ENCODE peak calls at places on chromosomes 5 and 9, in nine cellular contexts. One of them, this sample, is unnamed.

GRCh38 chr5:107621089-107621488 is 49.6 kb downstream of the EFNA5 start:
- DNase-seq in WTC11: no peak
- DNase-seq in PC-3: no peak
- DNase-seq in activated T-helper 1 cell treated with anti-CD3 and anti-CD28 coated beads, Interleukin-12 subunit alpha, Interleukin-12 subunit beta, Interleukin-2, Interleukin-4 antibody, amounts not matched to agents 30 ng/mL and 10 ng/mL and 1 ng/mL, durations not matched to agents 14 hours and 24 hours and 36 hours: no peak
- DNase-seq in dermis microvascular lymphatic vessel endothelial cell: no peak
- DNase-seq in stimulated activated CD4-positive, alpha-beta T cell treated with anti-CD3 and anti-CD28 coated beads, Interleukin-12 subunit alpha, Interleukin-12 subunit beta, amount 100 ng/mL, for 24 hours: no peak
- DNase-seq in pancreas: no peak
- DNase-seq in GM13977: no peak
- DNase-seq in activated CD8-positive, alpha-beta memory T cell treated with anti-CD3 and anti-CD28 coated beads for 4 hours: no peak
- DNase-seq in this sample: no peak

GRCh38 chr5:53276825-53277224 is 167.3 kb upstream of the MOCS2 start:
- DNase-seq in pancreas: no peak
- DNase-seq in dermis microvascular lymphatic vessel endothelial cell: no peak
- DNase-seq in activated CD8-positive, alpha-beta memory T cell treated with anti-CD3 and anti-CD28 coated beads for 4 hours: no peak
- DNase-seq in WTC11: no peak
- DNase-seq in GM13977: no peak
- DNase-seq in PC-3: no peak
- DNase-seq in activated T-helper 1 cell treated with anti-CD3 and anti-CD28 coated beads, Interleukin-12 subunit alpha, Interleukin-12 subunit beta, Interleukin-2, Interleukin-4 antibody, amounts not matched to agents 30 ng/mL and 10 ng/mL and 1 ng/mL, durations not matched to agents 14 hours and 24 hours and 36 hours: no peak
- DNase-seq in stimulated activated CD4-positive, alpha-beta T cell treated with anti-CD3 and anti-CD28 coated beads, Interleukin-12 subunit alpha, Interleukin-12 subunit beta, amount 100 ng/mL, for 24 hours: no peak
- DNase-seq in this sample: no peak

GRCh38 chr5:151022511-151023018 is 2.2 kb downstream of the GPX3 start:
- DNase-seq in activated CD8-positive, alpha-beta memory T cell treated with anti-CD3 and anti-CD28 coated beads for 4 hours: no peak
- DNase-seq in dermis microvascular lymphatic vessel endothelial cell: peak; percentile 13
- DNase-seq in activated T-helper 1 cell treated with anti-CD3 and anti-CD28 coated beads, Interleukin-12 subunit alpha, Interleukin-12 subunit beta, Interleukin-2, Interleukin-4 antibody, amounts not matched to agents 30 ng/mL and 10 ng/mL and 1 ng/mL, durations not matched to agents 14 hours and 24 hours and 36 hours: no peak
- DNase-seq in stimulated activated CD4-positive, alpha-beta T cell treated with anti-CD3 and anti-CD28 coated beads, Interleukin-12 subunit alpha, Interleukin-12 subunit beta, amount 100 ng/mL, for 24 hours: no peak
- DNase-seq in PC-3: peak; percentile 51
- DNase-seq in pancreas: no peak
- DNase-seq in WTC11: no peak
- DNase-seq in GM13977: no peak
- DNase-seq in this sample: no peak

GRCh38 chr5:10832421-10832820 is 71.4 kb upstream of the DAP start:
- DNase-seq in WTC11: no peak
- DNase-seq in pancreas: no peak
- DNase-seq in PC-3: no peak
- DNase-seq in dermis microvascular lymphatic vessel endothelial cell: no peak
- DNase-seq in stimulated activated CD4-positive, alpha-beta T cell treated with anti-CD3 and anti-CD28 coated beads, Interleukin-12 subunit alpha, Interleukin-12 subunit beta, amount 100 ng/mL, for 24 hours: no peak
- DNase-seq in GM13977: no peak
- DNase-seq in activated T-helper 1 cell treated with anti-CD3 and anti-CD28 coated beads, Interleukin-12 subunit alpha, Interleukin-12 subunit beta, Interleukin-2, Interleukin-4 antibody, amounts not matched to agents 30 ng/mL and 10 ng/mL and 1 ng/mL, durations not matched to agents 14 hours and 24 hours and 36 hours: no peak
- DNase-seq in activated CD8-positive, alpha-beta memory T cell treated with anti-CD3 and anti-CD28 coated beads for 4 hours: no peak
- DNase-seq in this sample: no peak

GRCh38 chr5:161358446-161358845 is 188.1 kb downstream of the GABRB2 start:
- DNase-seq in stimulated activated CD4-positive, alpha-beta T cell treated with anti-CD3 and anti-CD28 coated beads, Interleukin-12 subunit alpha, Interleukin-12 subunit beta, amount 100 ng/mL, for 24 hours: no peak
- DNase-seq in WTC11: no peak
- DNase-seq in dermis microvascular lymphatic vessel endothelial cell: no peak
- DNase-seq in pancreas: no peak
- DNase-seq in PC-3: no peak
- DNase-seq in GM13977: no peak
- DNase-seq in activated T-helper 1 cell treated with anti-CD3 and anti-CD28 coated beads, Interleukin-12 subunit alpha, Interleukin-12 subunit beta, Interleukin-2, Interleukin-4 antibody, amounts not matched to agents 30 ng/mL and 10 ng/mL and 1 ng/mL, durations not matched to agents 14 hours and 24 hours and 36 hours: no peak
- DNase-seq in activated CD8-positive, alpha-beta memory T cell treated with anti-CD3 and anti-CD28 coated beads for 4 hours: no peak
- DNase-seq in this sample: no peak

GRCh38 chr5:135511858-135512257 is 23.9 kb downstream of the NEUROG1 start:
- DNase-seq in stimulated activated CD4-positive, alpha-beta T cell treated with anti-CD3 and anti-CD28 coated beads, Interleukin-12 subunit alpha, Interleukin-12 subunit beta, amount 100 ng/mL, for 24 hours: no peak
- DNase-seq in activated T-helper 1 cell treated with anti-CD3 and anti-CD28 coated beads, Interleukin-12 subunit alpha, Interleukin-12 subunit beta, Interleukin-2, Interleukin-4 antibody, amounts not matched to agents 30 ng/mL and 10 ng/mL and 1 ng/mL, durations not matched to agents 14 hours and 24 hours and 36 hours: no peak
- DNase-seq in GM13977: no peak
- DNase-seq in pancreas: no peak
- DNase-seq in PC-3: no peak
- DNase-seq in dermis microvascular lymphatic vessel endothelial cell: no peak
- DNase-seq in activated CD8-positive, alpha-beta memory T cell treated with anti-CD3 and anti-CD28 coated beads for 4 hours: no peak
- DNase-seq in WTC11: no peak
- DNase-seq in this sample: no peak

GRCh38 chr5:132821791-132822190 is 8.7 kb downstream of the SHROOM1 start:
- DNase-seq in activated CD8-positive, alpha-beta memory T cell treated with anti-CD3 and anti-CD28 coated beads for 4 hours: no peak
- DNase-seq in activated T-helper 1 cell treated with anti-CD3 and anti-CD28 coated beads, Interleukin-12 subunit alpha, Interleukin-12 subunit beta, Interleukin-2, Interleukin-4 antibody, amounts not matched to agents 30 ng/mL and 10 ng/mL and 1 ng/mL, durations not matched to agents 14 hours and 24 hours and 36 hours: no peak
- DNase-seq in WTC11: no peak
- DNase-seq in PC-3: no peak
- DNase-seq in dermis microvascular lymphatic vessel endothelial cell: no peak
- DNase-seq in stimulated activated CD4-positive, alpha-beta T cell treated with anti-CD3 and anti-CD28 coated beads, Interleukin-12 subunit alpha, Interleukin-12 subunit beta, amount 100 ng/mL, for 24 hours: no peak
- DNase-seq in pancreas: no peak
- DNase-seq in GM13977: no peak
- DNase-seq in this sample: peak; percentile 26

GRCh38 chr5:87411586-87412416 is 929 bp downstream of the CCNH start:
- DNase-seq in dermis microvascular lymphatic vessel endothelial cell: peak; percentile 54
- DNase-seq in activated T-helper 1 cell treated with anti-CD3 and anti-CD28 coated beads, Interleukin-12 subunit alpha, Interleukin-12 subunit beta, Interleukin-2, Interleukin-4 antibody, amounts not matched to agents 30 ng/mL and 10 ng/mL and 1 ng/mL, durations not matched to agents 14 hours and 24 hours and 36 hours: no peak
- DNase-seq in GM13977: no peak
- DNase-seq in WTC11: no peak
- DNase-seq in stimulated activated CD4-positive, alpha-beta T cell treated with anti-CD3 and anti-CD28 coated beads, Interleukin-12 subunit alpha, Interleukin-12 subunit beta, amount 100 ng/mL, for 24 hours: no peak
- DNase-seq in PC-3: peak; percentile 53
- DNase-seq in pancreas: no peak
- DNase-seq in activated CD8-positive, alpha-beta memory T cell treated with anti-CD3 and anti-CD28 coated beads for 4 hours: peak; percentile 0
- DNase-seq in this sample: peak; percentile 68

GRCh38 chr9:35649431-35650340 is 1.0 kb downstream of the SIT1 start:
- DNase-seq in stimulated activated CD4-positive, alpha-beta T cell treated with anti-CD3 and anti-CD28 coated beads, Interleukin-12 subunit alpha, Interleukin-12 subunit beta, amount 100 ng/mL, for 24 hours: no peak
- DNase-seq in GM13977: peak; percentile 47
- DNase-seq in activated CD8-positive, alpha-beta memory T cell treated with anti-CD3 and anti-CD28 coated beads for 4 hours: no peak
- DNase-seq in dermis microvascular lymphatic vessel endothelial cell: no peak
- DNase-seq in PC-3: no peak
- DNase-seq in activated T-helper 1 cell treated with anti-CD3 and anti-CD28 coated beads, Interleukin-12 subunit alpha, Interleukin-12 subunit beta, Interleukin-2, Interleukin-4 antibody, amounts not matched to agents 30 ng/mL and 10 ng/mL and 1 ng/mL, durations not matched to agents 14 hours and 24 hours and 36 hours: no peak
- DNase-seq in WTC11: no peak
- DNase-seq in pancreas: no peak
- DNase-seq in this sample: no peak

GRCh38 chr5:151082976-151083651 is 2.3 kb upstream of the TNIP1 start:
- DNase-seq in stimulated activated CD4-positive, alpha-beta T cell treated with anti-CD3 and anti-CD28 coated beads, Interleukin-12 subunit alpha, Interleukin-12 subunit beta, amount 100 ng/mL, for 24 hours: peak; percentile 57
- DNase-seq in WTC11: no peak
- DNase-seq in GM13977: no peak
- DNase-seq in PC-3: peak; percentile 90
- DNase-seq in dermis microvascular lymphatic vessel endothelial cell: peak; percentile 32
- DNase-seq in pancreas: no peak
- DNase-seq in activated CD8-positive, alpha-beta memory T cell treated with anti-CD3 and anti-CD28 coated beads for 4 hours: no peak
- DNase-seq in activated T-helper 1 cell treated with anti-CD3 and anti-CD28 coated beads, Interleukin-12 subunit alpha, Interleukin-12 subunit beta, Interleukin-2, Interleukin-4 antibody, amounts not matched to agents 30 ng/mL and 10 ng/mL and 1 ng/mL, durations not matched to agents 14 hours and 24 hours and 36 hours: peak; percentile 65
- DNase-seq in this sample: peak; percentile 85

GRCh38 chr5:31410089-31410488 is 121.8 kb downstream of the DROSHA start:
- DNase-seq in dermis microvascular lymphatic vessel endothelial cell: no peak
- DNase-seq in activated CD8-positive, alpha-beta memory T cell treated with anti-CD3 and anti-CD28 coated beads for 4 hours: no peak
- DNase-seq in PC-3: no peak
- DNase-seq in activated T-helper 1 cell treated with anti-CD3 and anti-CD28 coated beads, Interleukin-12 subunit alpha, Interleukin-12 subunit beta, Interleukin-2, Interleukin-4 antibody, amounts not matched to agents 30 ng/mL and 10 ng/mL and 1 ng/mL, durations not matched to agents 14 hours and 24 hours and 36 hours: no peak
- DNase-seq in pancreas: no peak
- DNase-seq in GM13977: no peak
- DNase-seq in WTC11: no peak
- DNase-seq in stimulated activated CD4-positive, alpha-beta T cell treated with anti-CD3 and anti-CD28 coated beads, Interleukin-12 subunit alpha, Interleukin-12 subunit beta, amount 100 ng/mL, for 24 hours: no peak
- DNase-seq in this sample: no peak

GRCh38 chr5:149785341-149785740 is 55.2 kb downstream of the PPARGC1B start:
- DNase-seq in activated CD8-positive, alpha-beta memory T cell treated with anti-CD3 and anti-CD28 coated beads for 4 hours: no peak
- DNase-seq in pancreas: no peak
- DNase-seq in dermis microvascular lymphatic vessel endothelial cell: no peak
- DNase-seq in PC-3: no peak
- DNase-seq in activated T-helper 1 cell treated with anti-CD3 and anti-CD28 coated beads, Interleukin-12 subunit alpha, Interleukin-12 subunit beta, Interleukin-2, Interleukin-4 antibody, amounts not matched to agents 30 ng/mL and 10 ng/mL and 1 ng/mL, durations not matched to agents 14 hours and 24 hours and 36 hours: no peak
- DNase-seq in GM13977: no peak
- DNase-seq in WTC11: no peak
- DNase-seq in stimulated activated CD4-positive, alpha-beta T cell treated with anti-CD3 and anti-CD28 coated beads, Interleukin-12 subunit alpha, Interleukin-12 subunit beta, amount 100 ng/mL, for 24 hours: no peak
- DNase-seq in this sample: no peak

GRCh38 chr5:124481419-124481818 is 265.0 kb downstream of the ZNF608 start:
- DNase-seq in pancreas: no peak
- DNase-seq in activated CD8-positive, alpha-beta memory T cell treated with anti-CD3 and anti-CD28 coated beads for 4 hours: no peak
- DNase-seq in WTC11: no peak
- DNase-seq in dermis microvascular lymphatic vessel endothelial cell: no peak
- DNase-seq in PC-3: no peak
- DNase-seq in stimulated activated CD4-positive, alpha-beta T cell treated with anti-CD3 and anti-CD28 coated beads, Interleukin-12 subunit alpha, Interleukin-12 subunit beta, amount 100 ng/mL, for 24 hours: no peak
- DNase-seq in GM13977: no peak
- DNase-seq in activated T-helper 1 cell treated with anti-CD3 and anti-CD28 coated beads, Interleukin-12 subunit alpha, Interleukin-12 subunit beta, Interleukin-2, Interleukin-4 antibody, amounts not matched to agents 30 ng/mL and 10 ng/mL and 1 ng/mL, durations not matched to agents 14 hours and 24 hours and 36 hours: no peak
- DNase-seq in this sample: no peak

GRCh38 chr5:136766456-136766855 is 401.1 kb upstream of the TRPC7 start:
- DNase-seq in activated CD8-positive, alpha-beta memory T cell treated with anti-CD3 and anti-CD28 coated beads for 4 hours: no peak
- DNase-seq in activated T-helper 1 cell treated with anti-CD3 and anti-CD28 coated beads, Interleukin-12 subunit alpha, Interleukin-12 subunit beta, Interleukin-2, Interleukin-4 antibody, amounts not matched to agents 30 ng/mL and 10 ng/mL and 1 ng/mL, durations not matched to agents 14 hours and 24 hours and 36 hours: no peak
- DNase-seq in WTC11: no peak
- DNase-seq in GM13977: no peak
- DNase-seq in stimulated activated CD4-positive, alpha-beta T cell treated with anti-CD3 and anti-CD28 coated beads, Interleukin-12 subunit alpha, Interleukin-12 subunit beta, amount 100 ng/mL, for 24 hours: no peak
- DNase-seq in pancreas: no peak
- DNase-seq in dermis microvascular lymphatic vessel endothelial cell: no peak
- DNase-seq in PC-3: peak; percentile 66
- DNase-seq in this sample: no peak

GRCh38 chr5:142048272-142048671 is 35.4 kb upstream of the GNPDA1 start:
- DNase-seq in activated T-helper 1 cell treated with anti-CD3 and anti-CD28 coated beads, Interleukin-12 subunit alpha, Interleukin-12 subunit beta, Interleukin-2, Interleukin-4 antibody, amounts not matched to agents 30 ng/mL and 10 ng/mL and 1 ng/mL, durations not matched to agents 14 hours and 24 hours and 36 hours: no peak
- DNase-seq in WTC11: peak; percentile 36
- DNase-seq in pancreas: no peak
- DNase-seq in activated CD8-positive, alpha-beta memory T cell treated with anti-CD3 and anti-CD28 coated beads for 4 hours: no peak
- DNase-seq in stimulated activated CD4-positive, alpha-beta T cell treated with anti-CD3 and anti-CD28 coated beads, Interleukin-12 subunit alpha, Interleukin-12 subunit beta, amount 100 ng/mL, for 24 hours: no peak
- DNase-seq in PC-3: no peak
- DNase-seq in GM13977: no peak
- DNase-seq in dermis microvascular lymphatic vessel endothelial cell: no peak
- DNase-seq in this sample: no peak

This sample was measured in DMS53.